ENCODE peak calls at places on chromosomes 12 and 14, in five cellular contexts. N is IMR-90; S is ovary; W is A549; D is CD8-positive, alpha-beta T cell. R is an unnamed sample.

GRCh38 chr12:38138225-38139221 is 178.1 kb upstream of the ALG10B start:
- DNase-seq in N (peak; percentile 44), S (peak; percentile 57), W (peak; percentile 81), D (peak; percentile 45), R (peak; percentile 80)

GRCh38 chr12:6786416-6787094 is 2.8 kb upstream of the CD4 start:
- DNase-seq in N (no peak), S (no peak), W (no peak), D (no peak), R (no peak)

GRCh38 chr14:100711493-100711892 is 15.2 kb upstream of the DLK1 start:
- DNase-seq in N (no peak), S (peak; percentile 63), W (no peak), D (no peak), R (no peak)

GRCh38 chr12:7060353-7060954 is at the start of gene C1S:
- DNase-seq in N (peak; percentile 99), S (peak; percentile 83), W (peak; percentile 95), D (no peak), R (peak; percentile 63)

GRCh38 chr12:98516184-98516873 is 939 bp downstream of the TMPO start:
- DNase-seq in N (peak; percentile 81), S (peak; percentile 69), W (peak; percentile 95), D (peak; percentile 73), R (peak; percentile 86)

GRCh38 chr12:49662998-49663843 is 39.9 kb downstream of the PRPF40B start:
- DNase-seq in N (peak; percentile 86), S (peak; percentile 56), W (no peak), D (peak; percentile 63), R (no peak)

GRCh38 chr12:49264466-49264872 is 413 bp upstream of the TUBA1C start:
- DNase-seq in N (no peak), S (no peak), W (no peak), D (no peak), R (no peak)

GRCh38 chr12:96861656-96862055 is 45.4 kb upstream of the NEDD1 start:
- DNase-seq in N (no peak), S (no peak), W (no peak), D (no peak), R (no peak)

GRCh38 chr12:54360717-54361456 is 3.4 kb downstream of the GPR84 start:
- DNase-seq in N (peak; percentile 82), S (peak; percentile 85), W (peak; percentile 88), D (peak; percentile 26), R (peak; percentile 89)

GRCh38 chr14:73935666-73936065 is 14.2 kb downstream of the FAM161B start:
- DNase-seq in N (no peak), S (no peak), W (peak; percentile 33), D (no peak), R (no peak)
- TF ChIP-seq CTCF in N (peak; percentile 31), S (peak; percentile 11), W (no peak), D (peak; percentile 33), R (peak; percentile 28)

GRCh38 chr12:66901136-66901932 is 222.5 kb upstream of the GRIP1 start:
- DNase-seq in N (no peak), S (no peak), W (no peak), D (no peak), R (no peak)

GRCh38 chr12:66902020-66902419 is 223.1 kb upstream of the GRIP1 start:
- DNase-seq in N (no peak), S (no peak), W (no peak), D (no peak), R (no peak)

GRCh38 chr12:66905201-66905600 is 226.3 kb upstream of the GRIP1 start:
- DNase-seq in N (no peak), S (no peak), W (no peak), D (no peak), R (no peak)

GRCh38 chr12:66900616-66901015 is 221.7 kb upstream of the GRIP1 start:
- DNase-seq in N (no peak), S (no peak), W (no peak), D (no peak), R (no peak)

GRCh38 chr12:66903782-66904396 is 225.0 kb upstream of the GRIP1 start:
- DNase-seq in N (no peak), S (no peak), W (no peak), D (no peak), R (no peak)
- TF ChIP-seq CTCF in N (no peak), S (no peak), W (peak; percentile 24), D (no peak), R (no peak)

GRCh38 chr12:65590318-65590717 is 234.0 kb upstream of the HMGA2 start:
- DNase-seq in N (no peak), S (no peak), W (no peak), D (no peak), R (no peak)

GRCh38 chr12:65584041-65584440 is 240.2 kb upstream of the HMGA2 start:
- DNase-seq in N (no peak), S (no peak), W (no peak), D (no peak), R (no peak)

GRCh38 chr12:65586796-65587195 is 237.5 kb upstream of the HMGA2 start:
- DNase-seq in N (no peak), S (no peak), W (no peak), D (no peak), R (no peak)

DNA sequence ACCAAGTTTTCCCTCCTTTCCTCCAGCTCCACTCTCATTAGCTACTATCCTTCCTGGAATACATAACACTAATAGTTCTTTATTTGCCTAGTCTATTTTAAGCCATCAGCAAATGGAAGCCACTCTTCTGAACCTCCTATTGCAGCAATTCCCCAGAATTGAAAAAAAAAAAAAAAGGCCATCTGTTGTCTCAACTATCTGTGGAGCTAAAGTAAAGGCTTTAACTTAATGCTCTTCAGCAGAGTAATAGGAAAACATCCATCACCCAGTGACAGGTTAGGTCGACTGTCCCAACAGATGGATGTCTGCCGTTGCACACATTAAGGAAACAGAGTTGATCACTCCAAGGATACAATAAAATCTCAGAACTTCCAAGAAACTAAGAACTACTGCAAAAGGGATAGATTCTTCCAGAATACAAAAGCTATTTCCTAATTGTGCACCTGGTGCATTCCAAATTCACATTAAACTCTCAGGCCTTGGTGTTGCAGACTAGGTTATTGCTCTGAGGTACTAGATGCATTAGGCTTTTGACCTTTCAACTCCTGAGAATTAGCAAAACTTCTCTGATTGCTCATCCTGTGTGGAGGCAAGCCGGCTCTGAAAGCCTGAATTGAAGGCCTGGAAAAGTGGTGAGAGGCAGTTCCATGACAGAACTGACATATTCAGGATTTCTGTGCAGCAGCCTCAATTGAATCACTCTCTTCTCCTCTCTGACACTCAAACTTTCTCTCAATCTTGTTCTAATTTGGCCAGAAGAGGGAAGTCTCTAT is 238.4 kb upstream of the HMGA2 start:
- DNase-seq in N (no peak), S (no peak), W (no peak), D (no peak), R (no peak)
- TF ChIP-seq CTCF in N (peak; percentile 1), S (no peak), W (no peak), D (no peak), R (no peak)

DNA sequence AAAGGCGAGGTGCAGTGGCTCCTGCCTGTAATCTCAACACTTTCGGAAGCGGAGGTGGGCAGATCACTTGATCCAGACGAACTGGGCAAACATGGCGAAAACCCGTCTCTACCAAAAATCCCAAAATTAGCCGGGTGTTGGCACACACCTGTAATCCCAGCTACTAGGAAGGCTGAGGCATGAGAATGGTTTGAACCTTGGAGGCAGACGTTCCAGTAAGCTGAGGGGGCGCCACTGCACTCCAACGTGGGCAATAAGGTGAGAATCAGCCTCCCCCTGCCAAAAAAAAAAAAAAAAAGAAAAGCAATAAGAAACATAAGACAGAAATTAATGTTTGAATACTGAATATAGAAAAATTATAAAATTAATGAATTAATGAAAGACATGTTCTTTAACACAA is 928.7 kb downstream of the LRFN5 start:
- DNase-seq in N (no peak), S (no peak), W (peak; percentile 21), D (no peak), R (no peak)
- TF ChIP-seq CTCF in N (no peak), S (no peak), W (no peak), D (no peak), R (no peak)

GRCh38 chr12:103310871-103311270 is 184.9 kb downstream of the C12orf42 start:
- DNase-seq in N (no peak), S (no peak), W (no peak), D (no peak), R (no peak)
- TF ChIP-seq CTCF in N (no peak), S (no peak), W (no peak), D (no peak), R (no peak)

GRCh38 chr12:24534632-24535031 is 414.3 kb downstream of the BCAT1 start:
- DNase-seq in N (no peak), S (peak; percentile 21), W (no peak), D (no peak), R (no peak)
- TF ChIP-seq CTCF in N (no peak), S (no peak), W (no peak), D (no peak), R (no peak)

DNA sequence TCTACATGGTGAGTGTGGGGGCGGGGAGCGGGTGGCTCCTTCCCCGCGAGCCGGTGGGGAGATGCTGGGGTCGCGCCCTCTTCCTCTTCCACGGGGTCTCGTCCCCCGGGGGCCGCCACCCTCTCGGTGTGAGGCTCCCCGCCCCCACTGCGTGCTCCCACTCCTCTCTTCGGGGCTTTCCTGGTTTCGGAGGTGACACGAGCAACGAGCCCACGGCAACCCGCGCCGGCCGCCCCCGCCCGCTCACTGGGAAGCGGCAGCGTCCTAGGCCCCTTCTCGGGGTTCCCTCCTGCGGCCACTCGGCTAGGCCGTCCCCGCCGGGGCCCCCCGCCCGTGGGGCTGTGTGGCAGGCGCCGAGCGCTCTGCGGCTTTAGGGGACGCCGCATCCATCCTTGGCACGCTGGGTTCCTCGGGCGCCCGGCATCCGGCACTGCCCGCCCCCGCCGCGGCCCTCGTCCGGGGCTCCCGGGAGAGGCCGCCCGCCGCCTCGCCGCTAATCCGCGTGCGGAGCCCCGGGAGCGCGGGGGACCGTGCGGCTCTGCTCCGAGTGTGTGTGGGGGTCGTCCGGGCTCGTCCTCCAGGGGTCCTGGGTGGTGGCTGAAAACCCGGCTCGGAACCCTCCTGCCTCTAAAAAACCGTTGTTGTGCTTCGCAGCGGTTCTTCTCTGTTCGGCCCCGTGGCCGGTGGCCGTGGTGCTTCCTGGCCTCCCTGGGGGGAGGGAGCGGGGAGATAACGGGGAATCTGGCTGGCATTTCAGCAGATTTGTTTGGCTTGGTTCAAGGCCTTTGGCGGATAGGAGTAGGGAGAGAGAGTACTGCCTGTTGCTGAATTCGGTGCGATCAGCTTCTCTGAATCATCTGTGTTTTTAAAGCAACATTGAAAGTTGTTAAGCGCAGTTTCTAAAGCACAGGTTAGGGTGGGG is 998 bp downstream of the PCNX1 start:
- DNase-seq in N (peak; percentile 69), S (peak; percentile 78), W (peak; percentile 39), D (peak; percentile 55), R (peak; percentile 49)
- TF ChIP-seq CTCF in N (no peak), S (peak; percentile 33), W (no peak), D (no peak), R (no peak)

DNA sequence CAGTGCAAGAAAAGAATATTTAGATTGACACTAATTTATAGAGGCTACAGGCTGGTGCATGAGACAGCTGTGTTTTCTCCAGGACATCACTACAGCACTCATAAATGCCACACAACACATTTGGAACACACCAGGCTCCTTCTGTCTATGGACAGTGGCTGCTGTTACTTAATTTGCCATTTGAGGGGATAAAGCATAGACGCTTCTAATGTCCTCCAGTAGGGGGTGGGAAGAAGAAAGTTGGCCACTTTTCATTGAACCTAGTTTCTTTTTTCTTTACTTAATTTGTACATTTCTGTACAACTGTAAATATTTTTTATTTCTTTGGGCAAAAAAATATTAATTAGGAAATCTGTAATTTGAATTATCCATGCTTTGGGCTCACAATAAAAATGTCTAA is 12.4 kb upstream of the RTN1 start:
- DNase-seq in N (no peak), S (no peak), W (no peak), D (no peak), R (no peak)
- TF ChIP-seq CTCF in N (peak; percentile 13), S (no peak), W (no peak), D (no peak), R (peak; percentile 43)

R was measured in Calu3.